ENCODE peak calls at places on chromosome 9, in five cellular contexts. H is SJSA1, O is dorsolateral prefrontal cortex, X is H1, A is fibroblast of lung. G is an unnamed sample.

GRCh38 chr9:89888677-89889076 is 283.9 kb downstream of the GADD45G start:
- DNase-seq in O (peak; percentile 6), X (no peak), A (no peak), H (no peak), G (no peak)

GRCh38 chr9:123725389-123725788 is 204.5 kb downstream of the DENND1A start:
- DNase-seq in O (peak; percentile 49), H (no peak), X (no peak), A (peak; percentile 41), G (no peak)

GRCh38 chr9:38018964-38019602 is 49.9 kb downstream of the SHB start:
- DNase-seq in O (peak; percentile 81), A (peak; percentile 78), X (no peak), H (peak; percentile 56), G (peak; percentile 41)

GRCh38 chr9:84296146-84296843 is 44.3 kb downstream of the SLC28A3 start:
- DNase-seq in A (peak; percentile 39), H (peak; percentile 46), X (no peak), O (no peak), G (no peak)

GRCh38 chr9:18437315-18438200 is 36.4 kb upstream of the ADAMTSL1 start:
- DNase-seq in H (no peak), A (peak; percentile 47), X (no peak), O (no peak), G (no peak)

GRCh38 chr9:133585481-133586367 is 23.5 kb downstream of the FAM163B start:
- DNase-seq in X (no peak), H (no peak), O (no peak), A (no peak), G (no peak)

GRCh38 chr9:123928471-123929176 is 1.3 kb downstream of the DENND1A start:
- DNase-seq in A (peak; percentile 23), X (no peak), H (no peak), O (no peak), G (no peak)

GRCh38 chr9:130912932-130913598 is 16.5 kb upstream of the QRFP start:
- DNase-seq in X (no peak), H (no peak), O (peak; percentile 78), A (peak; percentile 81), G (peak; percentile 78)

GRCh38 chr9:114183006-114183405 is 27.7 kb downstream of the COL27A1 start:
- DNase-seq in H (no peak), O (no peak), A (no peak), X (no peak), G (no peak)

GRCh38 chr9:114925672-114926071 is 4.7 kb downstream of the TNFSF8 start:
- DNase-seq in X (peak; percentile 49), H (no peak), O (no peak), A (no peak), G (no peak)

GRCh38 chr9:1125741-1126140 is 75.6 kb downstream of the DMRT2 start:
- DNase-seq in X (no peak), O (no peak), A (no peak), H (no peak), G (no peak)

GRCh38 chr9:101457003-101457402 is 21.4 kb upstream of the ALDOB start:
- DNase-seq in H (no peak), O (no peak), X (no peak), A (no peak), G (no peak)

GRCh38 chr9:2385746-2386145 is 235.8 kb upstream of the VLDLR start:
- DNase-seq in A (no peak), X (no peak), H (no peak), O (no peak), G (no peak)

GRCh38 chr9:5586391-5586802 is 42.5 kb upstream of the RIC1 start:
- DNase-seq in X (no peak), H (peak; percentile 38), A (peak; percentile 45), O (no peak), G (no peak)

GRCh38 chr9:127568971-127569818 is 42.9 kb upstream of the STXBP1 start:
- DNase-seq in X (no peak), O (no peak), A (peak; percentile 78), H (peak; percentile 83), G (peak; percentile 40)

GRCh38 chr9:76444530-76444929 is 14.5 kb upstream of the GCNT1 start:
- DNase-seq in A (no peak), O (no peak), H (no peak), X (no peak), G (no peak)

DNA sequence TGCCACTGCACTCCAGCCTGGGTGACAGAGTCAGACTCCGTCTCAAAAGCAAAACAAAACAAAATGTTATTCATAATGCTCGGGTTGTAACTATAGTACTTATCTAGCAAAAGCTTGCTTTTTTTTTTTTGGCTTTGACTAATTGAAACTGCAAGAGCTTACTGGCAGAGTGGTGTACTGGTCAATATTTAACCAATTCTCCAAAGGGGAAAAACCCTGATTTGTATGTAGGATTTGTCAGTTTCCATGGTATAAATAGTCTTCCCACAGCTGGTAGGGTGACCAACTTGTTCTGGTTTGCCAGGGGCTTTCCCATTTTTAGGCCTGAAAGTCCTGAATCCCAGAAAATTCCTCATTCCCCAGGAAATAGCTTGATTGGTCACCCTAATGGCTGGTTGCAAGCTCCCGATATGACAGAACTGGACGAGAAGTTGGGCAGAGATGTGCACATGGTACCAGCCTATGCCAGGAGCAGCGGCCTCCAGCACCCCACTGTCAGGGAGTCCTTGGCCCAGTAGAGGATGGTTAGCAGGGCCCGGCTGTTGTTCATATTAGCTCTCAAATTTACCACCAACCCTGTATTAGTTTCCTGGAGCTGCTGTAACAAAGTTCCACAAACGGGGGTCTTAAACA is 58.0 kb downstream of the FXN start:
- DNase-seq in H (no peak), X (no peak), O (no peak), A (no peak), G (no peak)
- H3K27ac ChIP-seq in H (no peak overlapping the region), X (no peak overlapping the region), O (no peak overlapping the region), A (no peak overlapping the region), G (no peak overlapping the region)

DNA sequence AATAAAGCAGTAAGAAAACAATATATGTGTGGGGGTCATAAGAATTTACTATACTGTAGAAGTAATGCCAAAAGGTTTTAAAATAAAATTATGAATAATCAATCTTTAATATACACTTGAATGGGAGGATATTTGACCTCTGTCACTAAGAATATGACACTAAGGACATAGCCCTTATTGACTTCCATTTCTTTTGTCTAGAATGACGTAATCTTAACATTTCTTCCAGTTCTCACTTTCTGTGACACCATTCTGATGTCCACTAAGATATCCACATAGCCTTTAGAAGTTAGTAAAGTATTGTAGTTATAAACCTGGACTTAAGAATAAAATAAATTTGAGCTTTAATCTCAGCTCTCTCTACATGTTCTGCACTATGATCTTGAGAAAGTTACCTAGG is 1050.7 kb downstream of the TLE4 start:
- DNase-seq in A (no peak), H (no peak), O (no peak), X (no peak), G (no peak)
- H3K27ac ChIP-seq in A (no peak overlapping the region), H (no peak overlapping the region), O (no peak overlapping the region), X (no peak overlapping the region), G (no peak overlapping the region)

GRCh38 chr9:121718063-121718462 is 66.6 kb downstream of the DAB2IP start:
- DNase-seq in H (no peak), X (no peak), A (peak; percentile 54), O (peak; percentile 84), G (no peak)
- H3K27ac ChIP-seq in H (no peak overlapping the region), X (no peak overlapping the region), A (no peak overlapping the region), O (peak overlapping the region; percentile 15), G (no peak overlapping the region)

DNA sequence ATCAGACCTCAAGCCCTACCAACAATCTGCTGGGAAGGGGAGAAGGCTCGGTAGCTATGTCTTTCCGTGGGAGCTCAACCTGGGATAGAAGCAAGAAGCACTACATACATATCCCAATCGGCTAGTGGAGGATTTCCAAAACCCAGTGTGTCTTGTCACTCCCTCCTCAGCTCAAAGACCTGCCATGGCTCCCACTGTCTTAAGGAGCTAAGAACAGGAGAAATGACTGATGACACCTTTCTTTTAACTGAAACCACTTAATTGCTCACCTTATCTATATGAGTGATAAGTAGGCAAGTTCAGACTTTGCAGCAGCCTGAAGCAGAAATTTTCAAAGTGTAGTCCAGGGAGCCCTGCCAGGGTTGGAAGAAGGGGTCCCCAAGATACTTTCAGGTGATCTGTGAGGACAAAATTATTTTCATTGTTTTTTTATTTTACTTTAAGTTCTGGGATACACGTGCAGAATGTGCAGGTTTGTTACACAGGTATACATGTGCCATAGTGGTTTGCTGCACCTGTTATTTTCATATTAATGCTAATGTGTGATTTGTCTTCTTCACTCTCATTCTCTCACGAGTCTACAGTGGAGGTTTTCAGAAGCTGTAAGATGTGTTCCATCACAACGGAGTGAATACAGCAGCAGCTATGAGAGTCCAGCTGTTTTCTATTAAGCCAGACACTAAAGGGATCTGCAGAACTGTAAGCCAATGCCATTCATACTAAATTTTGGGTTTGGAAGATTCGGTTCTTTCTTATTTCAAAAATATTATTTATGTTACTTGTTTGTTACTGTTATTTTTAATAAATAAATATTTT is 41.4 kb downstream of the PAX5 start:
- DNase-seq in X (no peak), H (no peak), O (no peak), A (no peak), G (no peak)
- H3K27ac ChIP-seq in X (no peak overlapping the region), H (no peak overlapping the region), O (no peak overlapping the region), A (no peak overlapping the region), G (no peak overlapping the region)

DNA sequence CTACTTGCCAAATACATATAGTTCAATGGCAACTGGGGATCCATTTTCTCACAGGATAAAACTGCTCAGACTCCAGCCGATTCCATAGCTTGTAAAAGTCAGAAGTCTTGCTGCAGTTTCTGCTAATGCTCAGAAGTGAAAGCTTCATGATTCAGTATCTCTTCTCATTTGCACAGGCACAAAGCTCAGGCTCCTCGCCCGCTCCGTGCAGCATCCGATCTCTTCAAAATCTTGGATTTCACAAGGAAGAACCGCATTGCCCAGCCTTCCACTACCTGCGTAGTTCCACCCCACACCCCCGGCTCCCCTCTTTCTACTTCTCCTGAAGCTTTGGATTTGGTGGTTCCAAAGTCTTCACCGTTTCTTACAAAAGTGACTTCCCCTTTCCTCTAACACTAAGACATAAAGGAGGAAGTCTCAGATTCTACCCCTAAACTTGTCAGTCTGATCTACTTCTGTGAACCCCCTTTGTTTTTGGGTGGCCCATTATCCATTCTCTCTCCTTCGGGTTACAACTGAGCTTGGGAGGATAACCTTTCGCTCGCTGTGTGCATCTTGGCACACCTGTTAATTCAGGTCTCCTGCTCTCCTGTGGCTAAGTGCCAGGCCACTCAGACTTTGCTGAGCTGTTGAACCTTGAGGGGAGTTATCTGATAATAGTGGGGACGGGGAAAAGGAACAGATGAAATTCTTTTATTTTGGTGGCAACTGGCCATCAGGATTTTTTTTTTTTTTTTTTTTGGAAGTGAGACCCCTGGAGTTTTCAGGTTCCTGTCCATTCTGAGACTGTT is 194.1 kb downstream of the GNA14 start:
- DNase-seq in A (no peak), H (no peak), X (no peak), O (no peak), G (no peak)
- H3K27ac ChIP-seq in A (no peak overlapping the region), H (no peak overlapping the region), X (no peak overlapping the region), O (no peak overlapping the region), G (no peak overlapping the region)

GRCh38 chr9:69143291-69143690 is 30.8 kb upstream of the TJP2 start:
- DNase-seq in H (no peak), X (no peak), A (no peak), O (no peak), G (no peak)
- H3K27ac ChIP-seq in H (no peak overlapping the region), X (no peak overlapping the region), A (no peak overlapping the region), O (peak overlapping the region; percentile 4), G (no peak overlapping the region)

G was measured in substantia nigra.